ENCODE peak calls at places on chromosomes 16 and 17, in ten cellular contexts. E is transverse colon, M is IMR-90, T is cardiac fibroblast, A is GM23338, Y is endothelial cell, N is bronchial epithelial cell, Q is lower leg skin, F is astrocyte of the spinal cord, V is GM20000. X is an unnamed sample.
A peak's percentile ranks its signal among the peaks of the same experiment; 100 is the strongest.

GRCh38 chr17:28291780-28292330 is 27.1 kb upstream of the TMEM97 start:
- DNase-seq in M (no peak), E (no peak), Y (no peak), T (no peak), V (no peak), A (no peak), Q (no peak), F (no peak), N (no peak), X (no peak)

GRCh38 chr17:83073389-83074063 is 5.9 kb upstream of the METRNL start:
- DNase-seq in V (no peak), A (no peak), N (peak; percentile 49), F (no peak), Y (no peak), T (peak; percentile 62), E (peak; percentile 87), Q (no peak), M (no peak), X (no peak)

GRCh38 chr16:27313422-27314160 is at the start of gene IL4R:
- DNase-seq in Y (peak; percentile 46), M (peak; percentile 77), V (peak; percentile 88), Q (peak; percentile 94), A (peak; percentile 68), N (peak; percentile 49), T (peak; percentile 79), E (peak; percentile 81), F (peak; percentile 75), X (no peak)

GRCh38 chr17:65592131-65592965 is 30.9 kb upstream of the AXIN2 start:
- DNase-seq in T (no peak), N (no peak), Q (no peak), A (no peak), E (no peak), V (no peak), Y (no peak), M (no peak), F (no peak), X (no peak)

GRCh38 chr17:29579866-29580771 is 9.3 kb downstream of the GIT1 start:
- DNase-seq in V (peak; percentile 94), E (peak; percentile 88), T (peak; percentile 84), Y (peak; percentile 78), A (peak; percentile 91), Q (peak; percentile 97), M (peak; percentile 75), N (peak; percentile 68), F (peak; percentile 77), X (peak; percentile 81)

GRCh38 chr16:4328580-4329353 is 12.9 kb downstream of the GLIS2 start:
- DNase-seq in V (no peak), Y (no peak), N (no peak), A (no peak), F (no peak), T (no peak), Q (no peak), E (no peak), M (peak; percentile 36), X (no peak)

GRCh38 chr17:75317671-75318070 is 28.4 kb upstream of the SLC25A19 start:
- DNase-seq in A (peak; percentile 85), N (no peak), T (no peak), E (peak; percentile 65), Q (no peak), V (no peak), Y (no peak), M (no peak), F (peak; percentile 42), X (no peak)

GRCh38 chr17:64223283-64223682 is 39.8 kb downstream of the TEX2 start:
- DNase-seq in F (no peak), M (no peak), N (no peak), V (no peak), Y (no peak), T (no peak), A (no peak), E (no peak), Q (no peak), X (no peak)

GRCh38 chr17:37458805-37459204 is 30.9 kb upstream of the DUSP14 start:
- DNase-seq in M (peak; percentile 84), A (no peak), F (peak; percentile 66), Y (no peak), T (peak; percentile 90), E (no peak), Q (no peak), V (no peak), N (no peak), X (no peak)

GRCh38 chr16:3098459-3099394 is at the start of gene ZSCAN10:
- DNase-seq in M (no peak), N (no peak), Y (no peak), F (no peak), Q (no peak), T (no peak), V (no peak), A (peak; percentile 95), E (no peak), X (no peak)

GRCh38 chr16:3097266-3097665 is 1.8 kb downstream of the ZSCAN10 start:
- DNase-seq in E (no peak), M (no peak), V (no peak), T (no peak), Q (no peak), Y (no peak), N (no peak), F (no peak), A (peak; percentile 69), X (no peak)

GRCh38 chr16:3094289-3095027 is 4.6 kb downstream of the ZSCAN10 start:
- DNase-seq in V (peak; percentile 86), E (peak; percentile 57), A (peak; percentile 86), N (peak; percentile 38), Y (peak; percentile 62), M (peak; percentile 23), F (peak; percentile 27), Q (no peak), T (peak; percentile 69), X (no peak)

GRCh38 chr16:3096362-3096761 is 2.7 kb downstream of the ZSCAN10 start:
- DNase-seq in N (no peak), F (no peak), Y (no peak), T (no peak), E (no peak), Q (no peak), M (no peak), V (peak; percentile 3), A (no peak), X (no peak)

DNA sequence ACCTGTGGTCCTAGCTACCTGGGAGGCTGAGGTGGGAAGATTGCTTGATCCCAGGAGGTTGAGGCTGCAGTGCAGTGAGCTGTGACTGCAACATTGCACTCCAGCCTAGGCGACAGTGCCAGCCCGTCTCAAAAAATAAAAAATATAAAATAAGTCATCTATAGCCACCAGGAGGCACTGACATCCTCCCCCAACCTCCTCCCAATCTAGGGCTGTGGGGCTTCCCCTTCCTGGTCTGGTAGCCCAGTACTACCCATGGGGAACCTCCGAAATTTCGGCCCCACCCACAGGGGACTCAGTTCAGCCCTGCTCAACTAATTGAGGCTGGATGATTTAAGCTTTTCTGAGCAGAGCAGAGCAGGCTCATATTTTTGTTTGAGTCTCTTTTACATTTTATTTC is 3.2 kb downstream of the ZSCAN10 start:
- DNase-seq in V (peak; percentile 93), T (peak; percentile 31), Q (no peak), N (no peak), Y (no peak), A (peak; percentile 63), M (no peak), F (no peak), E (peak; percentile 51), X (no peak)
- TF ChIP-seq CTCF in V (peak; percentile 6), T (peak; percentile 39), Q (no peak), N (peak; percentile 18), Y (peak; percentile 33), A (peak; percentile 45), M (peak; percentile 16), F (peak; percentile 10), E (peak; percentile 27), X (peak; percentile 35)

GRCh38 chr17:42388381-42389134 is at the start of gene STAT3:
- DNase-seq in A (peak; percentile 100), Y (peak; percentile 100), N (peak; percentile 99), F (peak; percentile 100), M (peak; percentile 100), E (peak; percentile 100), T (peak; percentile 100), Q (peak; percentile 100), V (peak; percentile 98), X (peak; percentile 100)
- TF ChIP-seq CTCF in A (peak; percentile 30), Y (no peak), N (no peak), F (no peak), M (no peak), E (no peak), T (no peak), Q (no peak), V (no peak), X (no peak)

GRCh38 chr16:527015-527903 is at the start of gene CAPN15:
- DNase-seq in E (peak; percentile 89), F (peak; percentile 88), Q (peak; percentile 97), Y (peak; percentile 86), T (peak; percentile 89), V (peak; percentile 97), N (peak; percentile 49), M (peak; percentile 79), A (peak; percentile 90), X (peak; percentile 93)
- TF ChIP-seq CTCF in E (peak; percentile 45), F (no peak), Q (no peak), Y (peak; percentile 19), T (peak; percentile 2), V (no peak), N (peak; percentile 14), M (no peak), A (no peak), X (peak; percentile 70)

DNA sequence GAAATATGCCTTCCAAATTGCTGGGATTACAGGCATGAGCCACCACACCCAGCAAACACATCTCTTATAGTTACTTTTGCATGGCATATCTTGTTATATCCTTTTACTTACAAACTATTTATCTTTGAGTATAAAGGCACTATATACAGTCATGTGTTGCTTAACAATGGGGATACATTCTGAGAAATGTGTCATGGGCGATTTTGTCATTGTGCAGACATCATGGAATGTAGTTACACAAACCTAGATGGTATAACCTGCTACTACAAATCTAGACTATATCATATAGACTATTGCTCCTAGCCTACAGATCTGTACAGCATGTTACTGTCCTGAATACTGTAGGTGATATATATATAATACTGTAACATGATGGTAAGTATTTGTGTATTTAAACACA is 43.6 kb downstream of the BCL7C start:
- DNase-seq in Q (no peak), Y (no peak), M (no peak), A (no peak), V (no peak), N (peak; percentile 39), F (no peak), E (no peak), T (peak; percentile 18), X (no peak)
- TF ChIP-seq CTCF in Q (no peak), Y (no peak), M (no peak), A (no peak), V (no peak), N (no peak), F (no peak), E (no peak), T (no peak), X (no peak)

GRCh38 chr16:57134982-57135381 is 42.6 kb downstream of the CPNE2 start:
- DNase-seq in E (peak; percentile 71), Y (no peak), N (no peak), A (no peak), Q (no peak), V (no peak), F (no peak), M (no peak), T (no peak), X (no peak)
- TF ChIP-seq CTCF in E (no peak), Y (no peak), N (no peak), A (no peak), Q (no peak), V (no peak), F (no peak), M (no peak), T (no peak), X (no peak)

GRCh38 chr16:20740007-20740883 is 1.4 kb downstream of the THUMPD1 start:
- DNase-seq in A (peak; percentile 15), M (no peak), T (peak; percentile 31), Y (peak; percentile 9), V (no peak), F (peak; percentile 5), E (no peak), N (peak; percentile 39), Q (no peak), X (no peak)
- TF ChIP-seq CTCF in A (peak; percentile 22), M (peak; percentile 32), T (peak; percentile 44), Y (peak; percentile 21), V (no peak), F (peak; percentile 49), E (peak; percentile 25), N (peak; percentile 44), Q (no peak), X (peak; percentile 54)

X was measured in type B pancreatic cell.